ENCODE peak calls at places on chromosomes 5 and 9, in five cellular contexts. N, R, S, B and T are unnamed samples.

GRCh38 chr9:115107701-115108100 is 10.3 kb downstream of the TNC start:
- DNase-seq in S (no peak), N (no peak), B (no peak), R (no peak), T (no peak)

GRCh38 chr5:1204693-1205242 is 3.4 kb downstream of the SLC6A19 start:
- DNase-seq in N (peak), R (no peak), S (no peak), B (no peak), T (no peak)

GRCh38 chr9:38344566-38345324 is 47.8 kb upstream of the ALDH1B1 start:
- DNase-seq in R (no peak), B (no peak), S (no peak), N (no peak), T (no peak)

GRCh38 chr9:118992813-118993747 is 376.2 kb downstream of the BRINP1 start:
- DNase-seq in S (no peak), B (no peak), N (no peak), R (no peak), T (no peak)

GRCh38 chr9:106920701-106921283 is 57.8 kb downstream of the ZNF462 start:
- DNase-seq in S (no peak), N (no peak), R (no peak), B (peak), T (peak)

GRCh38 chr9:4296217-4296616 is 3.7 kb downstream of the GLIS3 start:
- DNase-seq in R (no peak), N (no peak), S (no peak), B (no peak), T (no peak)

GRCh38 chr5:160011471-160011870 is 2.5 kb downstream of the TTC1 start:
- DNase-seq in R (no peak), N (no peak), B (no peak), S (no peak), T (no peak)

GRCh38 chr5:406041-406440 is 36.9 kb upstream of the EXOC3 start:
- DNase-seq in N (no peak), S (no peak), B (no peak), R (no peak), T (no peak)

GRCh38 chr9:132578367-132578932 is 4.0 kb upstream of the BARHL1 start:
- DNase-seq in N (no peak), B (no peak), R (no peak), S (no peak), T (no peak)

GRCh38 chr5:157516016-157516415 is 56.0 kb downstream of the NIPAL4 start:
- DNase-seq in N (no peak), B (no peak), S (peak), R (no peak), T (peak)

DNA sequence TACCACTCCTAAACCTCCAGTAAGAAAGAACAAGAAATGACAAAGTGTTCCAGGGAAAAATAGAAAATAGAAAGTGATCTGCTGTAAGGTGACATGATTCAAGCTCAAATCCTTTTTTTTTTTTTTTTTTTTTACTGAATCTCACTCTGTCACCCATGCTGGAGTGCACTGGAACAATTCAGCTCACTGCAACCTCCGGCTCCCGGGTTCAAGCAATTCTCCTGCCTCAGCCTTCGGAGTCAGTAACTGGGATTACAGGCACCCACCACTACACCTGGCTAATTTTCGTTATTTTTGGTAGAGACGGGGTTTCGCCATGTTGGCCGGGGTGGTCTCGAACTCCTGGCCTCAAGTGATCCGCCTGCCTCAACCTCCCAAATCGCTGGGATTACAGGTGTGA is 35.9 kb downstream of the TTLL11 start:
- DNase-seq in B (no peak), R (no peak), S (no peak), N (no peak), T (no peak)
- TF ChIP-seq CTCF in B (no peak), R (no peak), S (no peak), N (no peak), T (no peak)

GRCh38 chr5:66169534-66169933 is 25.4 kb downstream of the SREK1 start:
- DNase-seq in B (no peak), R (no peak), S (no peak), N (no peak), T (peak)

GRCh38 chr5:66178799-66179198 is 34.7 kb downstream of the SREK1 start:
- DNase-seq in N (no peak), R (no peak), B (no peak), S (no peak), T (no peak)

GRCh38 chr5:66171349-66172344 is 27.5 kb downstream of the SREK1 start:
- DNase-seq in R (no peak), S (no peak), N (peak), B (no peak), T (peak)

GRCh38 chr5:66170196-66170919 is 26.3 kb downstream of the SREK1 start:
- DNase-seq in R (no peak), N (no peak), B (no peak), S (no peak), T (no peak)

GRCh38 chr5:66174338-66174737 is 30.2 kb downstream of the SREK1 start:
- DNase-seq in S (no peak), B (no peak), N (no peak), R (no peak), T (peak)
- TF ChIP-seq CTCF in S (peak), B (peak), N (no peak), R (peak), T (peak)

GRCh38 chr5:28967848-28968247 is 1929.5 kb upstream of the CDH9 start:
- DNase-seq in B (no peak), N (peak), R (no peak), S (no peak), T (no peak)
- TF ChIP-seq CTCF in B (no peak), N (no peak), R (no peak), S (no peak), T (no peak)

DNA sequence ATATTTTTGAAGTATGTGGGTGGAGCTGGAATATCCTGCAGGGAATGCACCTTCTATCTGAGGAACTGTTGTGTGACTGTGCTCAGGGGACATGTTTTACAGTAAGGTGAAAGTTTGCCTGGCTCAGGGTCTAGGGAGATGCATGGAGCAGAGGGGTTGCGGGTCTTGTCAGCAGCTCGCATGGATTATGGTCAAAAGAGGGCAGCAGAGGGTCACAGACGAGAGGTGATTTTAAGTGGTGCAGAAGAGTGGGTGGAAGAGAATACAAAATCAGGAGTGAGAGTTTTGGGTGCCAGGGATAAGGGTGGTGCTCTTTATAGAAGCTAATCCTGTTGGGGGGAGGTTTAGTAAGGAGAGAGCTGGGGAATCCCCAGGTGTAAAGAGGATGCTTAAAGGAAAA is 53.5 kb upstream of the GRIN3A start:
- DNase-seq in R (no peak), N (peak), S (no peak), B (peak), T (no peak)
- TF ChIP-seq CTCF in R (peak), N (peak), S (no peak), B (peak), T (peak)

GRCh38 chr5:113109344-113109743 is 132.7 kb downstream of the DCP2 start:
- DNase-seq in S (no peak), N (no peak), B (no peak), R (no peak), T (no peak)
- TF ChIP-seq CTCF in S (no peak), N (no peak), B (no peak), R (no peak), T (no peak)

GRCh38 chr9:35756275-35756742 is 2.2 kb upstream of the MSMP start:
- DNase-seq in R (no peak), S (no peak), B (peak), N (peak), T (no peak)
- TF ChIP-seq CTCF in R (peak), S (peak), B (peak), N (no peak), T (peak)

GRCh38 chr5:7396169-7397004 is 449 bp downstream of the ADCY2 start:
- DNase-seq in S (no peak), N (peak), B (no peak), R (peak), T (no peak)

GRCh38 chr5:7395432-7396168 is at the start of gene ADCY2:
- DNase-seq in R (no peak), N (no peak), B (no peak), S (no peak), T (no peak)

GRCh38 chr5:7397935-7398334 is 2.0 kb downstream of the ADCY2 start:
- DNase-seq in B (no peak), S (no peak), R (no peak), N (no peak), T (no peak)

GRCh38 chr5:7398596-7399260 is 2.8 kb downstream of the ADCY2 start:
- DNase-seq in B (no peak), S (no peak), N (no peak), R (no peak), T (no peak)

DNA sequence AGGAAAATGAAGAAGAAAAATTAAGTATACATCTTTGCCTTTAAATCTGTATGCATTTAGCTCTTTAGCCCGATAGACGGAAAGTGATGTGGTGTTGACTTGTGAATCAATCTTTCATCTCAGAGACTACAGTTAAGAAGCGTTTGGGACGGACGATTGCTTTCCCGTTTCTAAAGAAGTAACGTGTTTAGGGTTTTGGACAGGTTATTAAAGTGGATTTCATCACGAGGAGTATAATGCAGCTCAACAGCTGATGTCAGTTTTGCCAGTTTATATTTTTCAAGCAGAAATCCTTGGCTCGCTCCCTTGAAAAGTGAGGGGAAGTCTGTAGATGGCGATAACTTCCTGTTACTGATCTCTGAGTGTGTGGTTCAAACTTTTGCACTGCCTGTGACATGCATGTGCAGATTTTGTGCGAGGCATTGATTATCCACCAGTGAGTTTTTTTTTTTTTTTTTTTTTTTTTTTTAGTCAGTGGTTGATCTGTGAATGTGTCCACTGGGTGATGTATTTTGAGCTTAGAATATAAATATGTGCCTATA is 1.1 kb downstream of the ADCY2 start:
- DNase-seq in B (no peak), R (no peak), N (no peak), S (no peak), T (no peak)
- TF ChIP-seq CTCF in B (peak), R (no peak), N (no peak), S (no peak), T (no peak)

GRCh38 chr9:121023064-121023463 is 27.0 kb downstream of the C5 start:
- DNase-seq in N (no peak), R (no peak), S (no peak), B (no peak), T (no peak)
- TF ChIP-seq CTCF in N (no peak), R (peak), S (no peak), B (peak), T (no peak)

GRCh38 chr5:137659209-137659608 is 76.7 kb downstream of the KLHL3 start:
- DNase-seq in B (no peak), S (no peak), R (no peak), N (no peak), T (no peak)

GRCh38 chr5:137656558-137656957 is 79.3 kb downstream of the KLHL3 start:
- DNase-seq in N (no peak), R (no peak), B (no peak), S (no peak), T (no peak)

GRCh38 chr5:137658324-137658723 is 77.6 kb downstream of the KLHL3 start:
- DNase-seq in B (no peak), S (no peak), R (no peak), N (no peak), T (no peak)

GRCh38 chr5:137657073-137657472 is 78.8 kb downstream of the KLHL3 start:
- DNase-seq in B (no peak), R (no peak), S (no peak), N (no peak), T (no peak)

GRCh38 chr5:137660349-137660817 is 75.5 kb downstream of the KLHL3 start:
- DNase-seq in B (peak), N (peak), S (peak), R (peak), T (peak)
- TF ChIP-seq CTCF in B (peak), N (peak), S (peak), R (peak), T (peak)

DNA sequence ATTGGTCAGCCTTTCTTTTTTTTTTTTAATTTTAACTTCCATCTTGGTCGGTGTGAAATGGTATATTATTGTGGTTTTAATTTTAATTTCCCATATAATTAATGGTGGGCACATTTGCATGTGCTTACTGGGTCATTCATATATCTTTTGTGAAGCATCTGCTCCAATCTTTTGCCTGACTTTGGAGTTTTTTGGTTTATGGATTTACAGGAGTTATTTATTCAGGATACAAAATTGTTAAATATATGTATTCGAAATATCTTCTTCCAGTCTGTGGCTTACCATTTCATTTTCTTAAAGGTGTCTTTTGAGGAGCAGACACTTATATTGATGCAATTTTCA is 682 bp upstream of the RIGI start:
- DNase-seq in R (no peak), N (no peak), B (no peak), S (no peak), T (no peak)
- TF ChIP-seq CTCF in R (no peak), N (no peak), B (no peak), S (no peak), T (no peak)